ENCODE peak calls at places on chromosomes 12 and 14, in five cellular contexts. K is CD8-positive, alpha-beta T cell; Q is CD4-positive, alpha-beta T cell; A is adrenal gland; V is heart left ventricle. G is an unnamed sample.

GRCh38 chr12:66446276-66446675 is 144.0 kb downstream of the HELB start:
- DNase-seq in K (no peak), Q (no peak), A (no peak), V (no peak), G (no peak)

GRCh38 chr12:15732341-15733061 is 56.7 kb downstream of the EPS8 start:
- DNase-seq in K (no peak), Q (no peak), A (no peak), V (no peak), G (no peak)

GRCh38 chr12:118714051-118714460 is 267.3 kb upstream of the SRRM4 start:
- DNase-seq in K (no peak), Q (no peak), A (peak; percentile 46), V (no peak), G (no peak)

GRCh38 chr12:105554223-105554678 is 223.8 kb downstream of the C12orf75 start:
- DNase-seq in K (no peak), Q (no peak), A (no peak), V (no peak), G (no peak)

GRCh38 chr14:32800320-32800719 is 138.4 kb upstream of the NPAS3 start:
- DNase-seq in K (no peak), Q (no peak), A (no peak), V (no peak), G (no peak)

GRCh38 chr12:71125515-71125914 is 32.3 kb downstream of the TSPAN8 start:
- DNase-seq in K (no peak), Q (no peak), A (no peak), V (no peak), G (no peak)

GRCh38 chr14:51848120-51848519 is 12.3 kb upstream of the GNG2 start:
- DNase-seq in K (no peak), Q (no peak), A (no peak), V (no peak), G (no peak)

GRCh38 chr12:75953312-75953906 is 78.2 kb downstream of the PHLDA1 start:
- DNase-seq in K (no peak), Q (no peak), A (no peak), V (no peak), G (no peak)

GRCh38 chr14:76832503-76832988 is 6.3 kb downstream of the LRRC74A start:
- DNase-seq in K (no peak), Q (no peak), A (no peak), V (no peak), G (no peak)

GRCh38 chr14:54830650-54831049 is 72.0 kb downstream of the GCH1 start:
- DNase-seq in K (no peak), Q (no peak), A (no peak), V (no peak), G (no peak)

GRCh38 chr12:50825372-50825838 is 17.3 kb upstream of the TMPRSS12 start:
- DNase-seq in K (no peak), Q (no peak), A (peak; percentile 31), V (no peak), G (no peak)

GRCh38 chr12:45299132-45299692 is 83.3 kb downstream of the ANO6 start:
- DNase-seq in K (no peak), Q (no peak), A (no peak), V (no peak), G (no peak)

GRCh38 chr14:50520947-50521815 is 11.2 kb downstream of the MAP4K5 start:
- DNase-seq in K (no peak), Q (peak; percentile 10), A (peak; percentile 70), V (no peak), G (no peak)

GRCh38 chr12:106073179-106073578 is 65.6 kb downstream of the NUAK1 start:
- DNase-seq in K (no peak), Q (no peak), A (no peak), V (no peak), G (no peak)

GRCh38 chr14:99572173-99572999 is 31.6 kb downstream of the CCDC85C start:
- DNase-seq in K (no peak), Q (no peak), A (peak; percentile 78), V (no peak), G (no peak)

GRCh38 chr12:58819345-58819744 is 101.0 kb downstream of the LRIG3 start:
- DNase-seq in K (no peak), Q (no peak), A (no peak), V (no peak), G (no peak)

GRCh38 chr12:104522985-104523719 is 66.4 kb downstream of the CHST11 start:
- DNase-seq in K (no peak), Q (no peak), A (no peak), V (no peak), G (no peak)

GRCh38 chr12:40325349-40325960 is 100.7 kb downstream of the LRRK2 start:
- DNase-seq in K (no peak), Q (no peak), A (no peak), V (no peak), G (no peak)
- TF ChIP-seq CTCF in K (no peak), Q (no peak), A (peak; percentile 17), V (peak; percentile 34), G (no peak)

DNA sequence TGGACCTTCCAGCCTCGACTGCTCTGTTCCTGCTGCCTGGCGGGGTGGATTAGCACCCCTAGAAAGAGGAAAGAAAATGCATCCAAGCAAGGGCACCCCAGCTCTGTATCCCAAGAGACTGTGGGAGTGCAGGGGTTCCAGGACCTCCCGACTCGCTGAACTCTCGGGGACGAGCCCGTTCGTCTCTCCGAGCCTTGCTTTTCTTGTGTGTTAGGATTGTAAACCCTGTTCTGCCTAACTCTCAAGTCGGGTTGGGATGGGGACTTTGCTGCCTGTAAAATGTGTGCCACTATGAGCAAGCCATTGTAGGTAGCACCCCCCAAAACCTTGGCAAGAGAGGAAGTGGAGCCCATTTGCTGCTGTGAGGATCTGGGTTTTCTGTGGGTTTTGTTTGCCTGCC is 73.2 kb upstream of the VRK1 start:
- DNase-seq in K (no peak), Q (no peak), A (no peak), V (no peak), G (no peak)
- TF ChIP-seq CTCF in K (no peak), Q (no peak), A (no peak), V (no peak), G (no peak)

DNA sequence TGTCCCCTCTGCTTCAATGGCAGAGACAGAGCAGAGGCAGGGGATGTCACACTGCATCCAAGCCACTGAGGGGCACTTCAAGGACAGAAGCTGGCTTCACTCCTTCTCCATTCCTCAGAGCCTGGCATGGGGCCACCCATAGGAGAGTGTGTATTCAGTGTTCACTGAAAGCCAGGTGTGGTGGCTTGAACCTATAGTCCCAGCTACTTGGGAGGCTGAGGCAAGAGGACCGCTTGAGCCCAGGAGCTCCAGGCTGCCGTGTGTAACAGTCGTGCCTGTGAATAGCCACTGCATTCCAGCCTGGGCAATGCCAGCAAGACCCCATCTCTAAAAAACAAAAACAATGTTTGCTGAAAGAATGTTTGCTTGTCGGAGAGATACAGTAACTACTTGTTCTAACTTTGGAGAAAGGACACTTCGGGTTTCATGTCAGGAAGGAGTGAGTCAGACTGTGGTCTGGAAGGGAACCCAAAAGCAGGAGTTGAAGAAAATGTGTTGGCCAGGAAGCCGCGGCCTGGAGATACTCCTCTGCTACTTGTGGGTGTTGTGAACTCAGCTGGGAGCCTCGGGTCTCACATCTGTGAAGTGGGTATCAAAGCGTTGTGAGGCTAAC is 43.4 kb downstream of the ELK3 start:
- DNase-seq in K (peak; percentile 38), Q (peak; percentile 60), A (peak; percentile 72), V (no peak), G (no peak)
- TF ChIP-seq CTCF in K (no peak), Q (no peak), A (no peak), V (no peak), G (no peak)

GRCh38 chr14:65469903-65470302 is 57.4 kb downstream of the FUT8 start:
- DNase-seq in K (no peak), Q (no peak), A (no peak), V (no peak), G (no peak)
- TF ChIP-seq CTCF in K (no peak), Q (no peak), A (no peak), V (no peak), G (no peak)

GRCh38 chr14:74207943-74208342 is 31.3 kb upstream of the VSX2 start:
- DNase-seq in K (no peak), Q (no peak), A (no peak), V (no peak), G (no peak)
- TF ChIP-seq CTCF in K (no peak), Q (no peak), A (no peak), V (no peak), G (no peak)

DNA sequence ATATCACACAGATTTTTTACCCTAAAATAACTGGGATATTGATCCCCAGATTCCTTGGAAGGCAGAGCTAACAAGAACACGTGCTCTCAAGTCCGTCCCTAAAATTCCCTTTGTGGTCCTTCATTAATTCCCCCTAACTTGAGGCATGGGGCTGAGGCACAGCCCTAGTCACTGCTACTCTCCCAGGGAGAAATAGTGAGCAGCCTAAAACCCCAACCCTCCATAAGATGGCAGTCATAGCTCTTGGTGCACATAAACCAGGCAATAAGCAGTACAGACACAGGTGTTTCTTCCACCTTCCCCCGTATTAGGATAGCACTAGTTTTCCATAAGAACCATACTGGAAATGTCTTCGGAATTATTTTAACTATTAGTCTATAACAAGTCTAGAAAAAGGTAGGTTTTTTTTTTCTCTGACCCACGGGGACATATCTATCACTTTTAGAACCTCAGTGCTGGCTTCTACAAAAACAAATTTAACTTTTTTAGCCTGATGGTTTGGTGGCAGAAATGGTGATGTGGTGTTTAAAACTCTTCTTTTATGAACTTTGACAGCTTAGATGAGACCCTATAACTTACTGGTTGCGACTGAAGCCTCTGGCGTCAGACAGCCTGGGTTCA is 3.1 kb upstream of the ARHGEF40 start:
- DNase-seq in K (no peak), Q (no peak), A (no peak), V (no peak), G (no peak)
- TF ChIP-seq CTCF in K (no peak), Q (peak; percentile 24), A (no peak), V (no peak), G (no peak)

GRCh38 chr12:6363330-6364036 is 11.9 kb downstream of the SCNN1A start:
- DNase-seq in K (peak; percentile 56), Q (peak; percentile 62), A (peak; percentile 77), V (peak; percentile 87), G (peak; percentile 58)
- TF ChIP-seq CTCF in K (no peak), Q (no peak), A (no peak), V (peak; percentile 6), G (no peak)

DNA sequence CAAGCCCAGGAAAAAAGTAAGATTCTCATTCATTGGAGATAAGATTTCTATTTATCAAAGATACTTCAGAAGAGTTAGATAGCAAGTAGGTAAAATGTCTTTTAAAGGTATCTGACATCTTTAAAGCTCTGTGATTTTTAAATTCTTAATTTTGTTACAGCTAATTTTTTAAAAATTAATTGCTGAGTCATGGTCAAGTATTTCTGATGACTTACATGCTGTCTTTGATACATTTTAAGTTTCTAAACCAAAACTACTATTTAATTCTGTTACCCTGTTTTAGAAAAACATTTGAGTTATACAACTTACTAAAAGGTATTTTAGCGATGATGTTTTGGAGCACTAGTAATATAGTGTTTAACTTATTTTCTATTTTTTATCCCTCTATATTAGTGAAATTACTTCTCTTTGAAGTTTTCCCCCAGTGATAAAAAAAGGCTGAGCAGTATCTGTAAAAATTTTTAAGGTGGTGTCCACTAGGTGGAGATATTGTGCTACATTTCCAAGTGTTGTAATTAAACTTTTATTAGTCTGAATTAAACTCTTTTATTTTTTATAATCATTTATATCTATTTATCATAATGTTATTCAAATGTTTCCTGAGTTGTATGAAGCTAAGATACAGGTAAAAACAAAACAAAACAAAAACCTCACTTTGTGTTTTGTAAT is 11.5 kb downstream of the ALG10 start:
- DNase-seq in K (no peak), Q (no peak), A (no peak), V (no peak), G (no peak)
- TF ChIP-seq CTCF in K (peak; percentile 77), Q (peak; percentile 81), A (peak; percentile 7), V (peak; percentile 64), G (peak; percentile 77)

G was measured in mesothelial cell of epicardium.